ENCODE peak calls at places on chromosome 22, in seven cellular contexts. One of them, this sample, is unnamed. For H3K27me3 and H3K4me1, the result is how much of the 10 kb centered on the place peaks cover.

GRCh38 chr22:19147193-19147780 is 2.8 kb downstream of the GSC2 start:
- DNase-seq in stomach: no peak
- DNase-seq in sigmoid colon: no peak
- DNase-seq in Peyer's patch: no peak
- DNase-seq in HCT116: no peak
- DNase-seq in tibial nerve: no peak
- DNase-seq in ovary: no peak
- DNase-seq in this sample: no peak

GRCh38 chr22:32602154-32602553 is 127.5 kb downstream of the FBXO7 start:
- DNase-seq in tibial nerve: no peak
- DNase-seq in HCT116: no peak
- DNase-seq in ovary: no peak
- DNase-seq in Peyer's patch: no peak
- DNase-seq in stomach: no peak
- DNase-seq in sigmoid colon: no peak
- DNase-seq in this sample: no peak

GRCh38 chr22:30668306-30668655 is 606 bp upstream of the DUSP18 start:
- DNase-seq in Peyer's patch: no peak
- DNase-seq in ovary: no peak
- DNase-seq in tibial nerve: no peak
- DNase-seq in HCT116: peak
- DNase-seq in stomach: no peak
- DNase-seq in sigmoid colon: peak
- DNase-seq in this sample: no peak

GRCh38 chr22:28410050-28410816 is 269.4 kb downstream of the TTC28 start:
- DNase-seq in Peyer's patch: no peak
- DNase-seq in tibial nerve: no peak
- DNase-seq in HCT116: no peak
- DNase-seq in ovary: no peak
- DNase-seq in stomach: no peak
- DNase-seq in sigmoid colon: no peak
- DNase-seq in this sample: no peak

GRCh38 chr22:33776491-33776890 is 143.8 kb downstream of the LARGE1 start:
- DNase-seq in sigmoid colon: no peak
- DNase-seq in ovary: no peak
- DNase-seq in Peyer's patch: no peak
- DNase-seq in stomach: no peak
- DNase-seq in tibial nerve: no peak
- DNase-seq in HCT116: no peak
- DNase-seq in this sample: peak

GRCh38 chr22:23756891-23757290 is 2.7 kb upstream of the VPREB3 start:
- DNase-seq in HCT116: no peak
- DNase-seq in stomach: no peak
- DNase-seq in sigmoid colon: no peak
- DNase-seq in Peyer's patch: no peak
- DNase-seq in ovary: no peak
- DNase-seq in tibial nerve: no peak
- DNase-seq in this sample: no peak

GRCh38 chr22:47063606-47064005 is 301.2 kb downstream of the TBC1D22A start:
- DNase-seq in Peyer's patch: no peak
- DNase-seq in stomach: peak
- DNase-seq in sigmoid colon: no peak
- DNase-seq in HCT116: no peak
- DNase-seq in tibial nerve: no peak
- DNase-seq in ovary: peak
- DNase-seq in this sample: no peak

GRCh38 chr22:23604939-23605712 is 25.0 kb upstream of the IGLL1 start:
- DNase-seq in tibial nerve: no peak
- DNase-seq in stomach: no peak
- DNase-seq in HCT116: no peak
- DNase-seq in ovary: no peak
- DNase-seq in Peyer's patch: no peak
- DNase-seq in sigmoid colon: no peak
- DNase-seq in this sample: no peak

GRCh38 chr22:46727813-46728364 is 10.2 kb downstream of the CERK start:
- DNase-seq in Peyer's patch: no peak
- DNase-seq in HCT116: no peak
- DNase-seq in tibial nerve: no peak
- DNase-seq in stomach: no peak
- DNase-seq in ovary: no peak
- DNase-seq in sigmoid colon: no peak
- DNase-seq in this sample: no peak

GRCh38 chr22:21074092-21074715 is 28.5 kb downstream of the LRRC74B start:
- DNase-seq in HCT116: peak
- DNase-seq in stomach: no peak
- DNase-seq in ovary: no peak
- DNase-seq in tibial nerve: no peak
- DNase-seq in sigmoid colon: no peak
- DNase-seq in Peyer's patch: no peak
- DNase-seq in this sample: no peak

GRCh38 chr22:10741210-10741609 is 4786.8 kb upstream of the OR11H1 start:
- DNase-seq in HCT116: no peak
- DNase-seq in ovary: no peak
- DNase-seq in sigmoid colon: peak
- DNase-seq in Peyer's patch: no peak
- DNase-seq in stomach: no peak
- DNase-seq in tibial nerve: no peak
- DNase-seq in this sample: no peak

GRCh38 chr22:28268845-28269244 is 349.8 kb upstream of the PITPNB start:
- DNase-seq in tibial nerve: no peak
- DNase-seq in ovary: no peak
- DNase-seq in sigmoid colon: no peak
- DNase-seq in stomach: no peak
- DNase-seq in HCT116: no peak
- DNase-seq in Peyer's patch: no peak
- DNase-seq in this sample: peak

GRCh38 chr22:44261861-44262595 is 50.7 kb downstream of the SHISAL1 start:
- DNase-seq in sigmoid colon: peak
- DNase-seq in tibial nerve: no peak
- DNase-seq in HCT116: no peak
- DNase-seq in ovary: peak
- DNase-seq in Peyer's patch: no peak
- DNase-seq in stomach: no peak
- DNase-seq in this sample: no peak

GRCh38 chr22:32971252-32971651 is 86.9 kb downstream of the SYN3 start:
- DNase-seq in Peyer's patch: no peak
- DNase-seq in stomach: no peak
- DNase-seq in sigmoid colon: no peak
- DNase-seq in ovary: no peak
- DNase-seq in HCT116: no peak
- DNase-seq in tibial nerve: no peak
- DNase-seq in this sample: no peak

GRCh38 chr22:23274146-23274526 is 93.8 kb downstream of the BCR start:
- DNase-seq in tibial nerve: no peak
- DNase-seq in stomach: no peak
- DNase-seq in HCT116: no peak
- DNase-seq in Peyer's patch: no peak
- DNase-seq in ovary: no peak
- DNase-seq in sigmoid colon: no peak
- DNase-seq in this sample: no peak

GRCh38 chr22:49197500-49197899 is 630.2 kb downstream of the BRD1 start:
- DNase-seq in Peyer's patch: no peak
- DNase-seq in tibial nerve: no peak
- DNase-seq in ovary: peak
- DNase-seq in sigmoid colon: peak
- DNase-seq in HCT116: no peak
- DNase-seq in stomach: no peak
- DNase-seq in this sample: no peak

GRCh38 chr22:49196046-49196511 is 631.6 kb downstream of the BRD1 start:
- DNase-seq in stomach: no peak
- DNase-seq in Peyer's patch: no peak
- DNase-seq in ovary: no peak
- DNase-seq in sigmoid colon: no peak
- DNase-seq in tibial nerve: no peak
- DNase-seq in HCT116: no peak
- DNase-seq in this sample: no peak

GRCh38 chr22:49199224-49199623 is 628.4 kb downstream of the BRD1 start:
- DNase-seq in Peyer's patch: no peak
- DNase-seq in ovary: peak
- DNase-seq in tibial nerve: no peak
- DNase-seq in stomach: no peak
- DNase-seq in sigmoid colon: peak
- DNase-seq in HCT116: no peak
- DNase-seq in this sample: no peak

GRCh38 chr22:49198705-49199084 is 629.0 kb downstream of the BRD1 start:
- DNase-seq in ovary: peak
- DNase-seq in stomach: no peak
- DNase-seq in HCT116: no peak
- DNase-seq in tibial nerve: no peak
- DNase-seq in Peyer's patch: no peak
- DNase-seq in sigmoid colon: peak
- DNase-seq in this sample: no peak

GRCh38 chr22:49197986-49198704 is 629.5 kb downstream of the BRD1 start:
- DNase-seq in ovary: peak
- DNase-seq in sigmoid colon: peak
- DNase-seq in stomach: no peak
- DNase-seq in tibial nerve: no peak
- DNase-seq in HCT116: no peak
- DNase-seq in Peyer's patch: no peak
- DNase-seq in this sample: no peak
- H3K27me3 ChIP-seq in ovary: under half
- H3K27me3 ChIP-seq in sigmoid colon: under half
- H3K27me3 ChIP-seq in stomach: half or more
- H3K27me3 ChIP-seq in tibial nerve: under half
- H3K27me3 ChIP-seq in HCT116: under half
- H3K27me3 ChIP-seq in Peyer's patch: under half
- H3K27me3 ChIP-seq in this sample: under half

DNA sequence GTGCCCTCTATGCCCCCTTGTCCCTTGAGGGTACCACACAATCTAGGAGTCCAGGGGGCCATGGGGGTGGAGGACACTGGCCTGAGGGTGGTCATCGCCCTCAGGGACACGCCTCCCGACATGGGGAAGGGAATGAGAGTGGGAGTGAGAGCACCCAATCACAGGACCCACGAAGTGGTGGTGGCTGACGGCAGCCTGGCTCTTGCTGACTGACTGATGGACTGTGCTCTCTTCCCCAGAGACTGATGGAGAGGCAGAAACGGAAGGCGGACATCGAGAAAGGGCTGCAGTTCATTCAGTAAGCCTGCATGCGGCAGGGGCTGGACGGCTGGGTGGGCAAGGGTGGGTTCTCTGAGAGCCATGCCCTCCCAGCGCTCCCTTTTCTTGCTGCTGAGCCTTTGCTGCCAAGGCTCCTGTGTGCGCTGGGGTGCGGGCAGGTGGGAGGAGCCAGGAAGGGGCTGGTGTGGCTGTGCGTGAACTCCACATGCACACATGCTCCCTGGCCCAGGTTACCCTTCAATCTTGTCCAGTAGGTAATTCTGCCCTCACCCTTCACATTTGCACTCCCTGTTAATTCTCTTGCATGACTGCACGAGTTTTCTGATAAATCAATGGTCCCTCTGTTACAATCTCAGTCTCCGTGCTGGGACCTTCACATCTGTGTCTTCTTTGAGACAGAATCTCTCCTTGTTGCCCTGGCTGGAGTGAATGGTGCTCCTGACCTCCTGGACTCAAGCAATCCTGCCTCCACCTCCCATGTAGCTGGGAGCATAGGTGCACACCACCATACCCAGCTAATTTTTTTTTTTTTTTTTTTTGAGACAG is 19.3 kb downstream of the ZC3H7B start:
- DNase-seq in stomach: no peak
- DNase-seq in tibial nerve: no peak
- DNase-seq in HCT116: no peak
- DNase-seq in ovary: no peak
- DNase-seq in Peyer's patch: no peak
- DNase-seq in sigmoid colon: no peak
- DNase-seq in this sample: no peak
- TF ChIP-seq POLR2A in stomach: no peak
- TF ChIP-seq POLR2A in tibial nerve: no peak
- TF ChIP-seq POLR2A in HCT116: no peak
- TF ChIP-seq POLR2A in ovary: no peak
- TF ChIP-seq POLR2A in Peyer's patch: no peak
- TF ChIP-seq POLR2A in sigmoid colon: no peak
- TF ChIP-seq POLR2A in this sample: no peak

GRCh38 chr22:26589367-26589844 is 526 bp downstream of the TPST2 start:
- DNase-seq in ovary: no peak
- DNase-seq in sigmoid colon: no peak
- DNase-seq in stomach: peak
- DNase-seq in Peyer's patch: peak
- DNase-seq in tibial nerve: no peak
- DNase-seq in HCT116: no peak
- DNase-seq in this sample: no peak

GRCh38 chr22:26589845-26590524 is at the start of gene TPST2:
- DNase-seq in stomach: peak
- DNase-seq in HCT116: peak
- DNase-seq in sigmoid colon: peak
- DNase-seq in Peyer's patch: peak
- DNase-seq in tibial nerve: peak
- DNase-seq in ovary: peak
- DNase-seq in this sample: peak

GRCh38 chr22:26586556-26587325 is 3.2 kb downstream of the TPST2 start:
- DNase-seq in Peyer's patch: peak
- DNase-seq in sigmoid colon: peak
- DNase-seq in HCT116: no peak
- DNase-seq in stomach: no peak
- DNase-seq in tibial nerve: no peak
- DNase-seq in ovary: no peak
- DNase-seq in this sample: no peak

GRCh38 chr22:26588749-26589366 is 1.1 kb downstream of the TPST2 start:
- DNase-seq in stomach: no peak
- DNase-seq in sigmoid colon: no peak
- DNase-seq in HCT116: no peak
- DNase-seq in ovary: no peak
- DNase-seq in Peyer's patch: no peak
- DNase-seq in tibial nerve: no peak
- DNase-seq in this sample: no peak

DNA sequence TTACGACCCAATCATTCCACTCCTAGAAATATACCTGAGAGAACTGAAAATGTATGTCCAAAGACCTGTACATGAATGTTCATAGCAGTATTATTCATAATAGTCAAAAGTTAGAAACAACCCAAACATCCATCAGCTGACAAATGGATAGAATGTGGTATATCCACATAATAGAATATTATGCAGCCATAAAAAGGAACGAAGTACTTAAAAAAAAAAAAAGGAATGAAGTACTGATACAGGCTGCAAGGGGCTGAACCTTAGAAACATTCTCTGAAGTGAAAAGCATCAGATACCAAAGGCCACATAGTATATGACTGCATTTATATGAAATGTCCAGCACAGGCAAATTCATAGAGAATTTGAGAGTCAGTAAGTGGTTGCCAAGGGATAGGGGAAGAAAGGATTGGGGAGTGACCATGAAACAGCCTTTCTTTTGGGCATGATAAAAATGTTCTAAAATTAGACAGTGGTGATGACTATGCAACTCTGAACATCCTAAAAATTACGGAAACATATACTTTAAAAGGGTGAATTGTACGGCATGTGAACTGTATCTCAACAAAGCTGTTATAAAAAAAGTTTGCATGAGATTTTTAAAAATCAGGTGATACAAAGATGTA is 1.8 kb downstream of the TPST2 start:
- DNase-seq in stomach: no peak
- DNase-seq in tibial nerve: no peak
- DNase-seq in sigmoid colon: no peak
- DNase-seq in Peyer's patch: no peak
- DNase-seq in ovary: no peak
- DNase-seq in HCT116: no peak
- DNase-seq in this sample: no peak
- H3K4me1 ChIP-seq in stomach: under half
- H3K4me1 ChIP-seq in tibial nerve: under half
- H3K4me1 ChIP-seq in sigmoid colon: under half
- H3K4me1 ChIP-seq in Peyer's patch: under half
- H3K4me1 ChIP-seq in ovary: under half
- H3K4me1 ChIP-seq in HCT116: under half
- H3K4me1 ChIP-seq in this sample: under half

GRCh38 chr22:22093743-22094142 is 111.2 kb upstream of the TOP3B start:
- DNase-seq in Peyer's patch: no peak
- DNase-seq in ovary: no peak
- DNase-seq in sigmoid colon: no peak
- DNase-seq in HCT116: no peak
- DNase-seq in tibial nerve: no peak
- DNase-seq in stomach: no peak
- DNase-seq in this sample: no peak
- H3K27me3 ChIP-seq in Peyer's patch: under half
- H3K27me3 ChIP-seq in ovary: under half
- H3K27me3 ChIP-seq in sigmoid colon: under half
- H3K27me3 ChIP-seq in HCT116: under half
- H3K27me3 ChIP-seq in tibial nerve: under half
- H3K27me3 ChIP-seq in stomach: half or more
- H3K27me3 ChIP-seq in this sample: under half